ENCODE peak calls at places on chromosome 1, in seven cellular contexts. D is left ventricle myocardium inferior; N is heart left ventricle; U is C1 segment of cervical spinal cord; T is epithelial cell of esophagus; E is stimulated activated CD4-positive, alpha-beta T cell treated with anti-CD3 and anti-CD28 coated beads, Interleukin-1b, Interleukin-23, amount 100 ng/mL, for 4 hours; L is KBM-7. A is an unnamed sample.

GRCh38 chr1:169484683-169485426 is 889 bp downstream of the SLC19A2 start:
- DNase-seq in D (peak; percentile 33), N (peak; percentile 62), U (peak; percentile 37), T (peak; percentile 68), E (peak; percentile 15), L (peak; percentile 57), A (peak; percentile 72)

GRCh38 chr1:105260018-105260417 is 1510.3 kb downstream of the AMY1C start:
- DNase-seq in D (no peak), N (no peak), U (no peak), T (no peak), E (no peak), L (no peak), A (no peak)

GRCh38 chr1:231334079-231334666 is 3.5 kb downstream of the EXOC8 start:
- DNase-seq in D (no peak), N (no peak), U (no peak), T (no peak), E (no peak), L (no peak), A (no peak)

GRCh38 chr1:234398849-234399381 is 25.7 kb downstream of the COA6 start:
- DNase-seq in D (no peak), N (no peak), U (no peak), T (peak; percentile 43), E (no peak), L (peak; percentile 61), A (no peak)

GRCh38 chr1:179083533-179083932 is 1.7 kb downstream of the TOR3A start:
- DNase-seq in D (no peak), N (no peak), U (no peak), T (no peak), E (no peak), L (no peak), A (no peak)

GRCh38 chr1:63073530-63074306 is 248.6 kb upstream of the FOXD3 start:
- DNase-seq in D (no peak), N (peak; percentile 25), U (peak; percentile 9), T (peak; percentile 14), E (no peak), L (no peak), A (no peak)

GRCh38 chr1:36387141-36387949 is 1.6 kb upstream of the STK40 start:
- DNase-seq in D (no peak), N (peak; percentile 51), U (no peak), T (peak; percentile 81), E (no peak), L (no peak), A (peak; percentile 71)

GRCh38 chr1:182389619-182390047 is 2.0 kb downstream of the GLUL start:
- DNase-seq in D (peak; percentile 30), N (peak; percentile 44), U (no peak), T (no peak), E (no peak), L (peak; percentile 55), A (no peak)

GRCh38 chr1:56578664-56578962 is 750 bp downstream of the PLPP3 start:
- DNase-seq in D (no peak), N (no peak), U (no peak), T (no peak), E (no peak), L (no peak), A (no peak)

GRCh38 chr1:243415663-243416365 is 160.0 kb downstream of the SDCCAG8 start:
- DNase-seq in D (no peak), N (no peak), U (no peak), T (no peak), E (no peak), L (no peak), A (no peak)